ENCODE peak calls at places on chromosomes 7 and 10, in eight cellular contexts. One of them, this sample, is unnamed.

GRCh38 chr10:50577681-50578350 is 45.9 kb downstream of the SGMS1 start:
- DNase-seq in iPS-NIHi11: no peak
- DNase-seq in endothelial cell: no peak
- DNase-seq in M059J: peak
- DNase-seq in cardiac septum: no peak
- DNase-seq in stimulated activated CD8-positive, alpha-beta memory T cell treated with anti-CD3 and anti-CD28 coated beads, Interleukin-2, amount 100 ng/mL, for 48 hours: no peak
- DNase-seq in osteocyte: no peak
- DNase-seq in cardiac fibroblast: peak
- DNase-seq in this sample: peak

GRCh38 chr7:111883241-111883640 is 320.9 kb upstream of the IMMP2L start:
- DNase-seq in endothelial cell: no peak
- DNase-seq in cardiac fibroblast: no peak
- DNase-seq in cardiac septum: no peak
- DNase-seq in M059J: no peak
- DNase-seq in iPS-NIHi11: no peak
- DNase-seq in osteocyte: no peak
- DNase-seq in stimulated activated CD8-positive, alpha-beta memory T cell treated with anti-CD3 and anti-CD28 coated beads, Interleukin-2, amount 100 ng/mL, for 48 hours: no peak
- DNase-seq in this sample: no peak

GRCh38 chr10:132397036-132397541 is at the start of gene PWWP2B:
- DNase-seq in stimulated activated CD8-positive, alpha-beta memory T cell treated with anti-CD3 and anti-CD28 coated beads, Interleukin-2, amount 100 ng/mL, for 48 hours: peak
- DNase-seq in cardiac fibroblast: no peak
- DNase-seq in endothelial cell: peak
- DNase-seq in M059J: no peak
- DNase-seq in iPS-NIHi11: peak
- DNase-seq in cardiac septum: no peak
- DNase-seq in osteocyte: no peak
- DNase-seq in this sample: no peak

GRCh38 chr7:158957921-158958471 is 101.6 kb downstream of the DYNC2I1 start:
- DNase-seq in stimulated activated CD8-positive, alpha-beta memory T cell treated with anti-CD3 and anti-CD28 coated beads, Interleukin-2, amount 100 ng/mL, for 48 hours: no peak
- DNase-seq in osteocyte: no peak
- DNase-seq in cardiac septum: no peak
- DNase-seq in M059J: no peak
- DNase-seq in cardiac fibroblast: no peak
- DNase-seq in iPS-NIHi11: peak
- DNase-seq in endothelial cell: no peak
- DNase-seq in this sample: peak

GRCh38 chr10:91159254-91159783 is 61.1 kb upstream of the PCGF5 start:
- DNase-seq in endothelial cell: no peak
- DNase-seq in iPS-NIHi11: no peak
- DNase-seq in cardiac septum: no peak
- DNase-seq in stimulated activated CD8-positive, alpha-beta memory T cell treated with anti-CD3 and anti-CD28 coated beads, Interleukin-2, amount 100 ng/mL, for 48 hours: no peak
- DNase-seq in osteocyte: no peak
- DNase-seq in cardiac fibroblast: no peak
- DNase-seq in M059J: no peak
- DNase-seq in this sample: no peak

GRCh38 chr10:30491832-30492530 is 58.0 kb downstream of the MAP3K8 start:
- DNase-seq in cardiac septum: no peak
- DNase-seq in osteocyte: no peak
- DNase-seq in endothelial cell: no peak
- DNase-seq in stimulated activated CD8-positive, alpha-beta memory T cell treated with anti-CD3 and anti-CD28 coated beads, Interleukin-2, amount 100 ng/mL, for 48 hours: no peak
- DNase-seq in M059J: no peak
- DNase-seq in iPS-NIHi11: no peak
- DNase-seq in cardiac fibroblast: no peak
- DNase-seq in this sample: no peak

GRCh38 chr7:112199035-112199655 is 7.1 kb downstream of the DOCK4 start:
- DNase-seq in cardiac fibroblast: peak
- DNase-seq in osteocyte: no peak
- DNase-seq in M059J: peak
- DNase-seq in stimulated activated CD8-positive, alpha-beta memory T cell treated with anti-CD3 and anti-CD28 coated beads, Interleukin-2, amount 100 ng/mL, for 48 hours: no peak
- DNase-seq in iPS-NIHi11: no peak
- DNase-seq in cardiac septum: no peak
- DNase-seq in endothelial cell: no peak
- DNase-seq in this sample: no peak

GRCh38 chr10:22346087-22346661 is 878 bp downstream of the SPAG6 start:
- DNase-seq in cardiac fibroblast: no peak
- DNase-seq in M059J: no peak
- DNase-seq in stimulated activated CD8-positive, alpha-beta memory T cell treated with anti-CD3 and anti-CD28 coated beads, Interleukin-2, amount 100 ng/mL, for 48 hours: no peak
- DNase-seq in osteocyte: no peak
- DNase-seq in iPS-NIHi11: no peak
- DNase-seq in cardiac septum: no peak
- DNase-seq in endothelial cell: no peak
- DNase-seq in this sample: no peak

GRCh38 chr7:95772771-95773581 is 622 bp downstream of the DYNC1I1 start:
- DNase-seq in osteocyte: no peak
- DNase-seq in iPS-NIHi11: peak
- DNase-seq in cardiac fibroblast: peak
- DNase-seq in endothelial cell: peak
- DNase-seq in cardiac septum: no peak
- DNase-seq in M059J: peak
- DNase-seq in stimulated activated CD8-positive, alpha-beta memory T cell treated with anti-CD3 and anti-CD28 coated beads, Interleukin-2, amount 100 ng/mL, for 48 hours: no peak
- DNase-seq in this sample: peak

GRCh38 chr10:11448190-11448544 is 163.3 kb downstream of the USP6NL start:
- DNase-seq in osteocyte: peak
- DNase-seq in stimulated activated CD8-positive, alpha-beta memory T cell treated with anti-CD3 and anti-CD28 coated beads, Interleukin-2, amount 100 ng/mL, for 48 hours: no peak
- DNase-seq in endothelial cell: no peak
- DNase-seq in iPS-NIHi11: no peak
- DNase-seq in cardiac septum: peak
- DNase-seq in cardiac fibroblast: no peak
- DNase-seq in M059J: no peak
- DNase-seq in this sample: no peak

GRCh38 chr10:84049300-84050015 is 89.9 kb upstream of the GHITM start:
- DNase-seq in stimulated activated CD8-positive, alpha-beta memory T cell treated with anti-CD3 and anti-CD28 coated beads, Interleukin-2, amount 100 ng/mL, for 48 hours: no peak
- DNase-seq in endothelial cell: no peak
- DNase-seq in iPS-NIHi11: no peak
- DNase-seq in cardiac fibroblast: no peak
- DNase-seq in cardiac septum: no peak
- DNase-seq in osteocyte: no peak
- DNase-seq in M059J: no peak
- DNase-seq in this sample: no peak

GRCh38 chr7:139739863-139740597 is 37.8 kb downstream of the HIPK2 start:
- DNase-seq in osteocyte: no peak
- DNase-seq in iPS-NIHi11: no peak
- DNase-seq in cardiac septum: no peak
- DNase-seq in endothelial cell: no peak
- DNase-seq in cardiac fibroblast: no peak
- DNase-seq in M059J: no peak
- DNase-seq in stimulated activated CD8-positive, alpha-beta memory T cell treated with anti-CD3 and anti-CD28 coated beads, Interleukin-2, amount 100 ng/mL, for 48 hours: no peak
- DNase-seq in this sample: peak

GRCh38 chr7:43076189-43076605 is 36.2 kb upstream of the HECW1 start:
- DNase-seq in cardiac fibroblast: peak
- DNase-seq in osteocyte: no peak
- DNase-seq in M059J: peak
- DNase-seq in iPS-NIHi11: no peak
- DNase-seq in stimulated activated CD8-positive, alpha-beta memory T cell treated with anti-CD3 and anti-CD28 coated beads, Interleukin-2, amount 100 ng/mL, for 48 hours: no peak
- DNase-seq in cardiac septum: no peak
- DNase-seq in endothelial cell: no peak
- DNase-seq in this sample: no peak

This sample was measured in head of caudate nucleus.